ENCODE peak calls at places on chromosome 20, in seven cellular contexts. R is Right ventricle myocardium inferior; K is hypothalamus; Y is CD4-positive, alpha-beta T cell; S is mesendoderm; P is CD8-positive, alpha-beta T cell; C is naive B cell. A is an unnamed sample.

GRCh38 chr20:57795347-57795697 is 85.5 kb upstream of the PMEPA1 start:
- DNase-seq in Y (no peak), P (no peak), R (no peak), K (no peak), C (no peak), S (no peak), A (no peak)

GRCh38 chr20:13788167-13788834 is 3.5 kb downstream of the NDUFAF5 start:
- DNase-seq in Y (peak), K (no peak), P (no peak), C (no peak), S (peak), R (no peak), A (peak)

GRCh38 chr20:59850018-59850641 is 83.3 kb downstream of the SYCP2 start:
- DNase-seq in P (no peak), Y (no peak), R (no peak), S (peak), C (no peak), K (no peak), A (no peak)

GRCh38 chr20:47300071-47300470 is 56.4 kb downstream of the ZMYND8 start:
- DNase-seq in P (no peak), Y (no peak), K (no peak), S (no peak), R (no peak), C (no peak), A (no peak)

GRCh38 chr20:53597521-53598120 is 4.0 kb upstream of the ZNF217 start:
- DNase-seq in K (no peak), Y (no peak), R (no peak), S (no peak), P (no peak), C (no peak), A (no peak)

GRCh38 chr20:13017235-13017634 is 8.5 kb downstream of the SPTLC3 start:
- DNase-seq in K (no peak), R (no peak), C (no peak), S (no peak), P (no peak), Y (no peak), A (no peak)

GRCh38 chr20:2151805-2152727 is 50.4 kb downstream of the STK35 start:
- DNase-seq in K (no peak), R (no peak), S (no peak), P (no peak), C (no peak), Y (no peak), A (no peak)

GRCh38 chr20:40960521-40960956 is 68.1 kb upstream of the TOP1 start:
- DNase-seq in R (no peak), S (no peak), C (no peak), Y (no peak), K (no peak), P (peak), A (no peak)

GRCh38 chr20:46423882-46424482 is 17.6 kb upstream of the ELMO2 start:
- DNase-seq in Y (no peak), K (no peak), R (no peak), S (peak), C (no peak), P (no peak), A (no peak)

GRCh38 chr20:4549711-4550259 is 171.9 kb upstream of the PRND start:
- DNase-seq in R (no peak), C (no peak), Y (no peak), S (no peak), K (no peak), P (no peak), A (no peak)

GRCh38 chr20:48686238-48687096 is 141.3 kb downstream of the PREX1 start:
- DNase-seq in C (no peak), Y (no peak), R (no peak), P (no peak), K (no peak), S (no peak), A (no peak)

GRCh38 chr20:46296526-46297250 is 11.6 kb downstream of the CDH22 start:
- DNase-seq in Y (no peak), C (no peak), R (no peak), S (no peak), K (no peak), P (no peak), A (no peak)

GRCh38 chr20:20520776-20521175 is 152.9 kb downstream of the INSM1 start:
- DNase-seq in C (no peak), R (no peak), P (no peak), S (no peak), K (no peak), Y (no peak), A (no peak)

GRCh38 chr20:46230811-46231282 is 77.5 kb downstream of the CDH22 start:
- DNase-seq in K (no peak), R (peak), S (peak), C (no peak), Y (no peak), P (no peak), A (no peak)

GRCh38 chr20:60046011-60046413 is 87.8 kb downstream of the CDH26 start:
- DNase-seq in Y (no peak), P (no peak), R (no peak), K (no peak), S (no peak), C (no peak), A (no peak)

GRCh38 chr20:54466112-54466511 is 9.3 kb upstream of the DOK5 start:
- DNase-seq in C (no peak), K (no peak), Y (no peak), R (no peak), S (no peak), P (no peak), A (no peak)

GRCh38 chr20:5551621-5552020 is 198.6 kb upstream of the SHLD1 start:
- DNase-seq in C (no peak), Y (no peak), P (no peak), S (no peak), R (no peak), K (no peak), A (no peak)

GRCh38 chr20:20897922-20898321 is 185.5 kb upstream of the RALGAPA2 start:
- DNase-seq in S (peak), R (no peak), K (no peak), C (no peak), P (no peak), Y (no peak), A (no peak)

GRCh38 chr20:34627458-34627857 is 49.4 kb downstream of the PIGU start:
- DNase-seq in S (no peak), K (no peak), C (no peak), Y (no peak), R (no peak), P (no peak), A (no peak)

GRCh38 chr20:34703573-34704176 is 469 bp upstream of the TP53INP2 start:
- DNase-seq in K (no peak), S (peak), R (peak), Y (no peak), P (peak), C (no peak), A (peak)

GRCh38 chr20:8855315-8855714 is 213.6 kb upstream of the PLCB4 start:
- DNase-seq in C (no peak), K (no peak), Y (no peak), R (no peak), S (no peak), P (no peak), A (no peak)

GRCh38 chr20:52305843-52306242 is 114.3 kb upstream of the ZFP64 start:
- DNase-seq in S (no peak), C (no peak), R (no peak), K (no peak), Y (peak), P (peak), A (no peak)

GRCh38 chr20:10129749-10130148 is 88.9 kb upstream of the SNAP25 start:
- DNase-seq in R (no peak), S (no peak), Y (no peak), P (no peak), C (no peak), K (no peak), A (peak)